ENCODE peak calls at places on chromosomes 2 and 18, in seven cellular contexts. Q, J, R, A, K, N and U are unnamed samples.

GRCh38 chr18:58247363-58247834 is 203.4 kb downstream of the NEDD4L start:
- DNase-seq in K (peak; percentile 53), Q (peak; percentile 67), R (no peak), A (no peak), J (no peak), N (no peak), U (no peak)

GRCh38 chr2:147500229-147500628 is 344.6 kb upstream of the ACVR2A start:
- DNase-seq in A (peak; percentile 20), R (no peak), K (no peak), N (no peak), Q (no peak), J (no peak), U (peak; percentile 29)

GRCh38 chr2:163191372-163191771 is 352.8 kb upstream of the KCNH7 start:
- DNase-seq in R (no peak), Q (peak; percentile 69), J (no peak), N (no peak), K (peak; percentile 74), A (peak; percentile 1), U (peak; percentile 14)

GRCh38 chr2:133673570-133673969 is 105.3 kb upstream of the NCKAP5 start:
- DNase-seq in N (no peak), K (no peak), J (no peak), A (no peak), Q (no peak), R (no peak), U (no peak)

GRCh38 chr2:223075301-223076270 is 23.6 kb downstream of the KCNE4 start:
- DNase-seq in J (no peak), Q (no peak), K (peak; percentile 13), R (no peak), A (no peak), N (no peak), U (no peak)

GRCh38 chr18:71471963-71472725 is 1072.0 kb downstream of the CBLN2 start:
- DNase-seq in Q (no peak), A (no peak), J (no peak), R (no peak), K (no peak), N (no peak), U (no peak)

GRCh38 chr18:58409802-58410445 is 219.0 kb downstream of the ALPK2 start:
- DNase-seq in Q (no peak), A (no peak), N (no peak), K (no peak), R (no peak), J (no peak), U (no peak)

GRCh38 chr2:134460583-134460998 is 206.7 kb downstream of the MGAT5 start:
- DNase-seq in A (peak; percentile 50), N (peak; percentile 19), R (no peak), J (peak; percentile 35), K (peak; percentile 64), Q (peak; percentile 93), U (peak; percentile 60)

GRCh38 chr18:63137999-63138448 is 181.5 kb downstream of the BCL2 start:
- DNase-seq in Q (no peak), J (no peak), R (no peak), K (no peak), A (peak; percentile 82), N (no peak), U (peak; percentile 28)

GRCh38 chr18:48018806-48019295 is 88.4 kb upstream of the SMAD2 start:
- DNase-seq in A (no peak), R (no peak), N (no peak), J (no peak), K (no peak), Q (no peak), U (no peak)

GRCh38 chr2:127195140-127196074 is 24.7 kb downstream of the CYP27C1 start:
- DNase-seq in Q (no peak), J (no peak), A (no peak), R (no peak), N (no peak), K (no peak), U (no peak)

GRCh38 chr2:11738589-11739436 is 7.6 kb upstream of the LPIN1 start:
- DNase-seq in R (peak; percentile 88), J (peak; percentile 95), N (no peak), Q (peak; percentile 63), A (peak; percentile 45), K (peak; percentile 95), U (peak; percentile 60)

GRCh38 chr18:79778291-79778791 is 19.4 kb upstream of the KCNG2 start:
- DNase-seq in Q (no peak), N (no peak), J (no peak), R (peak; percentile 24), A (no peak), K (no peak), U (no peak)

GRCh38 chr2:62423883-62424458 is 82.0 kb downstream of the TMEM17 start:
- DNase-seq in J (no peak), R (no peak), A (no peak), Q (no peak), K (peak; percentile 21), N (no peak), U (no peak)

GRCh38 chr2:228658998-228659397 is 477.5 kb upstream of the SPHKAP start:
- DNase-seq in J (no peak), A (no peak), Q (no peak), K (peak; percentile 95), N (no peak), R (no peak), U (no peak)

GRCh38 chr2:85707304-85707703 is 13.1 kb downstream of the GNLY start:
- DNase-seq in Q (peak; percentile 95), K (peak; percentile 94), J (no peak), R (no peak), N (peak; percentile 61), A (peak; percentile 91), U (peak; percentile 76)

GRCh38 chr2:241482126-241482525 is 26.3 kb downstream of the STK25 start:
- DNase-seq in A (no peak), J (no peak), R (no peak), N (no peak), K (no peak), Q (no peak), U (no peak)

GRCh38 chr2:437180-437579 is 149.3 kb upstream of the ALKAL2 start:
- DNase-seq in K (no peak), N (no peak), J (no peak), R (no peak), Q (no peak), A (no peak), U (no peak)

GRCh38 chr2:439077-439476 is 151.2 kb upstream of the ALKAL2 start:
- DNase-seq in R (no peak), A (no peak), N (no peak), Q (no peak), J (no peak), K (no peak), U (no peak)

GRCh38 chr2:441258-442023 is 153.6 kb upstream of the ALKAL2 start:
- DNase-seq in J (no peak), Q (no peak), R (no peak), A (no peak), N (no peak), K (no peak), U (peak; percentile 79)

GRCh38 chr2:437772-438393 is 150.0 kb upstream of the ALKAL2 start:
- DNase-seq in A (peak; percentile 75), K (no peak), R (no peak), J (no peak), Q (peak; percentile 28), N (no peak), U (peak; percentile 60)

DNA sequence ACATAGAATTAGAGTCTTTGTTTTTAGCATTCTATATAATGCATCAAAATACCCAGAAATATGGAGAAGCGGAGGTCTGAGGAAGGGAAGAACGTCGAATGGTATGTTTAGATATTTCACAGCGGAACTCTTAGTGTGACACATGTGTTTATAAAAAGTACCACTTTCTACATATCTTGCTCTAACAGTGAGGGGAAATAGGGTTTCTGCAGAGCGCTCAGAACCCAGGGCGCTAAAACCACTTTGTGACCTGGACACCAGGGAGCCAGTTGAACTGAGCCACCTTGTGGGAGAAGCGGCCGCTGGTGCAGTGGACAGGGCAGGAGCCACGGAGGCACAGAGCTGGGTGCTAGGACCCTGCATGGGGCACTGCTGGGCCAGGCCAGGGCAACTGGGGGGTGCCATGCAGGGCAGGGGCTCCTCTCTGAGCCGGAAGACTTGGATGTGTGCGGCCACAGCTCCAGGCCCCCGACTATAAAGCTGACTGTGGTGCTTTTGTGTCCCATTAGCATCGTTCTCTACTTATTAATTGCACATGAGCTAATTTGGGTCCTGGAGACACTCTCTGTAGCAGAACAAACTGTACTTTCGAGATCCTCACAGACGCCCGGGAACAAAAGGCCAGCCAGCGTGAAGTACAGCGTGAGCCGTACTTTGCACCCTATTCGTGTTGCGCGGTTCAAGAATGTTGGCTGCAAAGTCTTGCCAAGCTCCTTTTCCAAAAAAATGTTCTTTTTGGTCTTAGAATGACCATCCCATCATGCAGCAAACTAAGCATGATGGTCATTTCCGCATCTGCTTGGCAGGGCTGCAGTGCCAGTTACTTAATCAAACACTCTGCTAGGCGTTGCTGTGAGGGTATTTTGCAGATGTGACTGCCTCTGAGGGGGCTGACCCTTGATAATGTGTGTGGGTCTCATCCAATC is 151.9 kb upstream of the ALKAL2 start:
- DNase-seq in K (no peak), N (no peak), A (no peak), Q (no peak), R (no peak), J (peak; percentile 45), U (peak; percentile 86)
- H3K27me3 ChIP-seq in K (no peaks in the 10 kb centered on the region), N (no peaks in the 10 kb centered on the region), A (no peaks in the 10 kb centered on the region), Q (no peaks in the 10 kb centered on the region), R (no peaks in the 10 kb centered on the region), J (no peaks in the 10 kb centered on the region), U (no peaks in the 10 kb centered on the region)

GRCh38 chr2:225036431-225036830 is 5.8 kb downstream of the DOCK10 start:
- DNase-seq in N (no peak), A (no peak), K (no peak), Q (no peak), J (no peak), R (no peak), U (no peak)
- H3K4me1 ChIP-seq in N (no peaks in the 10 kb centered on the region), A (peaks cover 41% of the 10 kb centered on the region), K (no peaks in the 10 kb centered on the region), Q (peaks cover 26% of the 10 kb centered on the region), J (no peaks in the 10 kb centered on the region), R (no peaks in the 10 kb centered on the region), U (peaks cover 3% of the 10 kb centered on the region)

GRCh38 chr2:238162171-238162515 is 3.4 kb downstream of the ERFE start:
- DNase-seq in N (no peak), R (peak; percentile 35), Q (no peak), A (no peak), J (no peak), K (no peak), U (no peak)
- H3K27me3 ChIP-seq in N (peaks cover 19% of the 10 kb centered on the region), R (no peaks in the 10 kb centered on the region), Q (peaks cover 56% of the 10 kb centered on the region), A (no peaks in the 10 kb centered on the region), J (peaks cover 7% of the 10 kb centered on the region), K (peaks cover 83% of the 10 kb centered on the region), U (peaks cover 2% of the 10 kb centered on the region)

GRCh38 chr2:68857446-68857845 is 13.8 kb downstream of the BMP10 start:
- DNase-seq in K (no peak), R (no peak), A (no peak), J (no peak), Q (no peak), N (no peak), U (no peak)
- H3K4me1 ChIP-seq in K (peaks cover 22% of the 10 kb centered on the region), R (no peaks in the 10 kb centered on the region), A (no peaks in the 10 kb centered on the region), J (no peaks in the 10 kb centered on the region), Q (peaks cover 23% of the 10 kb centered on the region), N (peaks cover 5% of the 10 kb centered on the region), U (no peaks in the 10 kb centered on the region)

DNA sequence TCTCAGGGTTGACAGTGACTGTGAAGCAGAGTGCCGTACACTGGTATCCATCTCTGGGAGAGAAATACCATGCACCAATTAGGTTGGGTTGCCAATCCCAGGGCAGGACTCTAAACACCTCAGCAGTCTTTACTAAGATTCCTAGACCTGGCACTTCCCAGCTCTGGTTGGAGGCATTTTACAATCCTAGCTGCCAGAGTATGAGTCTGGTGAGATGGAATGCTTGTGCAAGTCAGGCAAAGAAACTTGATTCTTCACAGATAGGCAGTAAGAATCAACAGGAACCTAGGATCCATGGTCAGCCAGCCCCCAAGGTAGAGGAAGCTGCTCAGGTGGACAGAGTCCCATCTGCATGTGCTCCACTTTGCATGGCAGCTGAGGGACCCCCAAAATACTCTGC is 6.0 kb upstream of the UGT1A5 start:
- DNase-seq in K (peak; percentile 53), J (no peak), A (no peak), R (no peak), Q (no peak), N (no peak), U (no peak)
- H3K27me3 ChIP-seq in K (peaks cover 8% of the 10 kb centered on the region), J (no peaks in the 10 kb centered on the region), A (peaks cover 9% of the 10 kb centered on the region), R (no peaks in the 10 kb centered on the region), Q (no peaks in the 10 kb centered on the region), N (no peaks in the 10 kb centered on the region), U (no peaks in the 10 kb centered on the region)